ENCODE peak calls at places on chromosomes 6 and 20, in five cellular contexts. F is IMR-90, L is H1, Q is WTC11, Z is A549. W is an unnamed sample.

GRCh38 chr6:37618916-37619605 is 78.6 kb downstream of the MDGA1 start:
- DNase-seq in Z (no peak), F (no peak), Q (no peak), L (no peak), W (no peak)

GRCh38 chr6:43838276-43839036 is 68.4 kb downstream of the VEGFA start:
- DNase-seq in Z (peak; percentile 43), F (peak; percentile 81), Q (peak; percentile 55), L (no peak), W (peak; percentile 62)

GRCh38 chr6:125002090-125002741 is 40.0 kb downstream of the RNF217 start:
- DNase-seq in F (peak; percentile 30), Z (no peak), L (no peak), Q (no peak), W (no peak)

GRCh38 chr20:50745634-50746137 is 14.3 kb downstream of the PARD6B start:
- DNase-seq in Q (no peak), Z (no peak), L (no peak), F (no peak), W (no peak)

GRCh38 chr6:105713474-105714118 is 310.7 kb upstream of the PREP start:
- DNase-seq in Z (no peak), L (no peak), Q (no peak), F (peak; percentile 10), W (no peak)

GRCh38 chr20:46307999-46308257 is 370 bp downstream of the CDH22 start:
- DNase-seq in Q (no peak), L (no peak), Z (no peak), F (no peak), W (peak; percentile 73)

GRCh38 chr20:60037120-60037499 is 78.9 kb downstream of the CDH26 start:
- DNase-seq in Z (peak; percentile 22), Q (no peak), L (no peak), F (peak; percentile 59), W (no peak)

GRCh38 chr6:16002332-16003196 is 126.3 kb upstream of the MYLIP start:
- DNase-seq in L (no peak), F (no peak), Z (no peak), Q (no peak), W (no peak)

GRCh38 chr6:148593813-148594170 is 153.0 kb upstream of the UST start:
- DNase-seq in Z (no peak), F (no peak), Q (no peak), L (no peak), W (no peak)

GRCh38 chr20:31698803-31699718 is 23.6 kb downstream of the BCL2L1 start:
- DNase-seq in Z (peak; percentile 63), F (peak; percentile 98), L (no peak), Q (no peak), W (no peak)

GRCh38 chr6:122381494-122382083 is 17.9 kb upstream of the HSF2 start:
- DNase-seq in Q (peak; percentile 53), L (peak; percentile 29), F (peak; percentile 79), Z (peak; percentile 25), W (peak; percentile 41)

GRCh38 chr6:14876778-14877613 is 368.9 kb upstream of the JARID2 start:
- DNase-seq in Z (no peak), Q (no peak), F (peak; percentile 94), L (no peak), W (no peak)

GRCh38 chr6:139330271-139330670 is 38.5 kb upstream of the TXLNB start:
- DNase-seq in Q (no peak), L (no peak), F (no peak), Z (no peak), W (no peak)

GRCh38 chr20:61185841-61186601 is 66.0 kb upstream of the CDH4 start:
- DNase-seq in L (no peak), Q (no peak), F (peak; percentile 98), Z (peak; percentile 66), W (no peak)

GRCh38 chr6:17086469-17086868 is 15.4 kb upstream of the STMND1 start:
- DNase-seq in Z (peak; percentile 53), Q (peak; percentile 29), F (peak; percentile 83), L (no peak), W (peak; percentile 66)
- TF ChIP-seq USF2 in Z (no peak), Q (no peak), F (no peak), L (no peak), W (no peak)

DNA sequence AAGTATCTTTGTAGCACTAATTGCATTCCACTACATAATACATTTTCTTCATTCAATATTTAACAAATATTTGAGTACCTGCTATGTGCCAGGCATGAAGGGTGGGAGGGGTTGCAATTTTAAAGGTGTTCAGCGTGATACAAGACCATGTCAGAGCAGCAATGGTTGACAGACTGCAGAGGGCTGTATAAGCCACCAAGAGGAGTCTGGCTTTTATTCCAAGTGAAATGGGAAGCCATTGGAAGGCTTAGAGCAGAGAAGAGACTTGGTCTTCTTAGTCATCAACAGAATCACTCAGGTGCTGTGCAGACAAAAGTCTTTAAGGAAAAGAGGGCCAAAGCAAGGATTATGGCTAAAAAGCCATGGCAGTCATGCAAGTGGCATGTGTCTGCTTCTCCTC is 360.8 kb upstream of the ARID1B start:
- DNase-seq in Q (no peak), L (no peak), F (no peak), Z (no peak), W (no peak)
- TF ChIP-seq USF2 in Q (no peak), L (no peak), F (no peak), Z (no peak), W (no peak)

DNA sequence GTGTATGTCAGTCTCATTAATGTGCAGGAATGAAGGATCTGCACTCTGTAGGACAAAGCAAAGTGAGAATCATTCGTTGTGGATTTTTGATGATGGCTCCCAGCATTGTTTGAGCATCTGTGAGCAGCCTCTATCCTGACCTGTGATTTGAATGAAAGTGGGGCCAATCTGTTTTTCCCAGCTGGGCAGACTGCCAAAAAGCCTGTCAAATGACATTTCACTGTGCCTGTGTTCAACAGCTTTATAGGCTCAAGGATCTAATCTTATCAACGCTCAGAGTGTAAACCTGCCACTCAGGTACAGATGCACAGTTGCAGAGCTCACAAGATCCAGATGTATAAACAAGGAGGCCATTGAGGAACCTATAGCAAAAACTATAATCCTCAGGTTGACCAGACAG is 86.7 kb upstream of the SYNDIG1 start:
- DNase-seq in F (no peak), Q (no peak), L (no peak), Z (no peak), W (peak; percentile 66)
- TF ChIP-seq USF2 in F (no peak), Q (no peak), L (no peak), Z (no peak), W (no peak)

GRCh38 chr20:11229772-11230171 is 556.0 kb upstream of the JAG1 start:
- DNase-seq in Z (peak; percentile 15), Q (no peak), F (peak; percentile 99), L (no peak), W (no peak)
- TF ChIP-seq USF2 in Z (no peak), Q (no peak), F (no peak), L (no peak), W (no peak)

GRCh38 chr6:136652656-136653055 is 102.4 kb upstream of the MAP7 start:
- DNase-seq in L (no peak), Q (no peak), Z (no peak), F (no peak), W (no peak)

GRCh38 chr6:136651982-136652381 is 101.8 kb upstream of the MAP7 start:
- DNase-seq in F (no peak), Z (no peak), Q (no peak), L (no peak), W (no peak)

GRCh38 chr6:136656121-136656520 is 105.9 kb upstream of the MAP7 start:
- DNase-seq in L (no peak), F (no peak), Z (no peak), Q (no peak), W (no peak)

GRCh38 chr6:136655251-136656014 is 105.2 kb upstream of the MAP7 start:
- DNase-seq in Q (no peak), L (no peak), Z (no peak), F (no peak), W (no peak)

DNA sequence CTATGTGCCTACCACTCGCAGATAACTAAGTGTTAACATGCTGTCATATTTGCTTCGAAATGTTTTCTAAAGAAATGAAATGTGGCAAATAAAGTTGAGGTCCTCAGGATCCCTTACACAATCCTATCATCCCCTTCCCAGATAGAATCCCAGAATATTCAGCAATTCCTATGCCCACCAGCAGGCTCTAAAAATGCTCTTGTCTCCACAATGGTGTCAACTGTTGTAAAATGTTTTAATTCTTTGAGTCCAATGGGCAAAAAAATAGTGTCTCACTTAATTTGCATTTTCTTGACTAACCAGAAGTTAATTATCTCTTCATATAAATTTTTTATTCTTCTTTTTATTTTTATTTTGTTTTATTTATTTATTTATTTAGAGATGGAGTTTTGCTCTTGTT is 103.9 kb upstream of the MAP7 start:
- DNase-seq in F (no peak), L (no peak), Z (no peak), Q (no peak), W (no peak)
- TF ChIP-seq USF2 in F (no peak), L (no peak), Z (no peak), Q (no peak), W (no peak)

GRCh38 chr20:13302647-13303425 is 81.8 kb downstream of the ISM1 start:
- DNase-seq in Z (peak; percentile 55), F (no peak), Q (peak; percentile 54), L (no peak), W (peak; percentile 61)
- TF ChIP-seq USF2 in Z (no peak), F (no peak), Q (no peak), L (no peak), W (no peak)

W was measured in SK-N-SH.